ENCODE peak calls at places on chromosomes 2 and 18, in ten cellular contexts. D is NAMALWA; F is WTC11; A is activated effector memory CD4-positive, alpha-beta T cell treated with anti-CD3 and anti-CD28 coated beads, Interleukin-2, amount 50 U/mL, for 16 hours; G is putamen; P is NCI-H2081 treated with DMSO at 0.1 percent for 48 hours; Y is neural progenitor cell; U is activated CD4-positive, alpha-beta T cell treated with anti-CD3 and anti-CD28 coated beads, Interleukin-2, amount 50 U/mL, for 24 hours; S is activated gamma-delta T cell treated with Interleukin-2 at 50 U/mL for 16 hours; X is KG1. B is an unnamed sample.

GRCh38 chr2:32622570-32623310 is 5.1 kb upstream of the TTC27 start:
- DNase-seq in G (no peak), Y (no peak), U (no peak), D (no peak), P (no peak), F (no peak), X (no peak), A (no peak), S (no peak), B (no peak)

GRCh38 chr2:1591978-1592907 is 152.1 kb downstream of the PXDN start:
- DNase-seq in S (no peak), A (peak), G (no peak), X (no peak), U (no peak), F (peak), P (no peak), D (no peak), Y (peak), B (no peak)

GRCh38 chr2:63827749-63828148 is 13.9 kb upstream of the UGP2 start:
- DNase-seq in A (no peak), D (no peak), G (no peak), P (no peak), U (no peak), F (no peak), X (no peak), Y (no peak), S (no peak), B (peak)

GRCh38 chr2:201064797-201065329 is 6.6 kb downstream of the HYCC2 start:
- DNase-seq in Y (no peak), A (no peak), F (no peak), S (no peak), P (no peak), X (no peak), G (peak), D (no peak), U (no peak), B (no peak)

GRCh38 chr2:178194600-178195389 is 483 bp downstream of the OSBPL6 start:
- DNase-seq in A (peak), G (peak), S (no peak), X (no peak), D (peak), U (no peak), Y (peak), F (peak), P (no peak), B (peak)

GRCh38 chr18:75697493-75697892 is 270.0 kb upstream of the SMIM21 start:
- DNase-seq in S (no peak), U (no peak), D (no peak), X (no peak), Y (no peak), A (no peak), F (no peak), G (no peak), P (no peak), B (no peak)

GRCh38 chr18:79868168-79868784 is 70.5 kb downstream of the KCNG2 start:
- DNase-seq in G (no peak), X (no peak), U (no peak), D (no peak), A (peak), F (no peak), P (no peak), Y (no peak), S (no peak), B (no peak)

GRCh38 chr2:24926602-24927252 is 6.7 kb upstream of the ADCY3 start:
- DNase-seq in X (no peak), Y (peak), D (no peak), F (no peak), U (peak), G (no peak), S (no peak), P (no peak), A (peak), B (no peak)

GRCh38 chr2:228401065-228401912 is 219.8 kb upstream of the SPHKAP start:
- DNase-seq in X (no peak), Y (no peak), A (no peak), S (no peak), G (no peak), D (peak), F (no peak), U (no peak), P (no peak), B (peak)

GRCh38 chr2:70255637-70256314 is 2.2 kb upstream of the PCYOX1 start:
- DNase-seq in S (no peak), P (no peak), D (no peak), F (no peak), Y (no peak), X (no peak), A (no peak), U (no peak), G (no peak), B (no peak)

GRCh38 chr2:232869138-232870001 is 694 bp upstream of the SNORC start:
- DNase-seq in Y (peak), X (no peak), P (no peak), G (no peak), F (no peak), A (peak), S (no peak), U (no peak), D (no peak), B (no peak)

GRCh38 chr2:71807969-71808451 is 339.7 kb downstream of the CYP26B1 start:
- DNase-seq in U (no peak), D (no peak), A (peak), G (no peak), F (no peak), X (no peak), P (no peak), S (no peak), Y (no peak), B (no peak)

GRCh38 chr2:16626497-16626896 is 39.1 kb downstream of the CYRIA start:
- DNase-seq in Y (no peak), P (no peak), A (no peak), X (no peak), U (no peak), G (no peak), S (no peak), D (no peak), F (no peak), B (no peak)

GRCh38 chr2:222448806-222449205 is 24.5 kb downstream of the SGPP2 start:
- DNase-seq in D (no peak), U (no peak), S (no peak), G (no peak), Y (no peak), P (no peak), X (no peak), A (no peak), F (no peak), B (no peak)

GRCh38 chr2:152566728-152567069 is 150.6 kb downstream of the PRPF40A start:
- DNase-seq in F (no peak), P (no peak), S (no peak), D (no peak), G (no peak), U (no peak), Y (no peak), X (no peak), A (no peak), B (no peak)

GRCh38 chr18:69759046-69759445 is 188.6 kb downstream of the CD226 start:
- DNase-seq in X (no peak), D (no peak), G (no peak), Y (no peak), S (no peak), P (no peak), U (no peak), A (no peak), F (no peak), B (no peak)

GRCh38 chr2:233705911-233706506 is 6.7 kb upstream of the UGT1A5 start:
- DNase-seq in S (no peak), F (no peak), A (no peak), P (no peak), D (no peak), U (no peak), G (no peak), Y (no peak), X (no peak), B (no peak)

GRCh38 chr18:312415-312814 is 44.6 kb upstream of the THOC1 start:
- DNase-seq in X (no peak), A (no peak), D (no peak), U (no peak), G (no peak), Y (peak), P (no peak), F (no peak), S (no peak), B (no peak)

GRCh38 chr2:193463016-193463415 is 1268.3 kb upstream of the TMEFF2 start:
- DNase-seq in X (no peak), S (no peak), U (no peak), F (no peak), D (no peak), G (no peak), Y (no peak), A (no peak), P (no peak), B (no peak)

B was measured in MM.1S.